ENCODE peak calls at places on chromosomes 16 and 17, in seven cellular contexts. N is GM12878, S is fibroblast of pulmonary artery, V is lower lobe of right lung, Q is cardiac fibroblast, H is lower leg skin, X is lung. R is an unnamed sample.
A peak's percentile ranks its signal among the peaks of the same experiment; 100 is the strongest.

GRCh38 chr16:912684-913613 is 57.8 kb downstream of the LMF1 start:
- DNase-seq in N (no peak), S (no peak), V (no peak), Q (no peak), H (no peak), X (no peak), R (no peak)

GRCh38 chr17:37025847-37026533 is 77.2 kb downstream of the AATF start:
- DNase-seq in N (peak; percentile 36), S (no peak), V (no peak), Q (no peak), H (no peak), X (no peak), R (peak; percentile 52)

GRCh38 chr16:81621496-81621895 is 157.6 kb upstream of the PLCG2 start:
- DNase-seq in N (no peak), S (no peak), V (no peak), Q (no peak), H (no peak), X (no peak), R (no peak)

GRCh38 chr17:74873874-74874614 is 1.2 kb upstream of the FDXR start:
- DNase-seq in N (no peak), S (peak; percentile 10), V (no peak), Q (no peak), H (no peak), X (no peak), R (no peak)

GRCh38 chr17:29412780-29413565 is 22.8 kb downstream of the TAOK1 start:
- DNase-seq in N (no peak), S (peak; percentile 54), V (no peak), Q (peak; percentile 80), H (no peak), X (no peak), R (no peak)

GRCh38 chr16:80518436-80518835 is 22.4 kb upstream of the DYNLRB2 start:
- DNase-seq in N (no peak), S (no peak), V (no peak), Q (peak; percentile 13), H (no peak), X (no peak), R (peak; percentile 34)

GRCh38 chr17:38706625-38707298 is 1.7 kb downstream of the MLLT6 start:
- DNase-seq in N (no peak), S (no peak), V (no peak), Q (no peak), H (no peak), X (no peak), R (no peak)

GRCh38 chr17:59839646-59840328 is 53.0 kb downstream of the TUBD1 start:
- DNase-seq in N (no peak), S (peak; percentile 71), V (no peak), Q (peak; percentile 67), H (no peak), X (no peak), R (no peak)

GRCh38 chr17:75889454-75889853 is 7.3 kb downstream of the TRIM65 start:
- DNase-seq in N (no peak), S (no peak), V (no peak), Q (peak; percentile 41), H (no peak), X (no peak), R (no peak)

GRCh38 chr16:58022601-58023371 is 2.8 kb upstream of the MMP15 start:
- DNase-seq in N (no peak), S (peak; percentile 68), V (peak; percentile 87), Q (peak; percentile 68), H (no peak), X (peak; percentile 78), R (no peak)

GRCh38 chr16:85988306-85988705 is 89.3 kb downstream of the IRF8 start:
- DNase-seq in N (peak; percentile 71), S (no peak), V (no peak), Q (no peak), H (no peak), X (no peak), R (no peak)

GRCh38 chr17:47315451-47316266 is 8.1 kb upstream of the EFCAB13 start:
- DNase-seq in N (peak; percentile 48), S (peak; percentile 93), V (no peak), Q (peak; percentile 98), H (peak; percentile 52), X (no peak), R (peak; percentile 38)

GRCh38 chr17:63697341-63698286 is 2.3 kb downstream of the LIMD2 start:
- DNase-seq in N (peak; percentile 82), S (peak; percentile 48), V (peak; percentile 84), Q (peak; percentile 47), H (no peak), X (peak; percentile 69), R (peak; percentile 87)

GRCh38 chr16:56032072-56032471 is 156.9 kb upstream of the CES5A start:
- DNase-seq in N (no peak), S (no peak), V (no peak), Q (no peak), H (no peak), X (no peak), R (no peak)

GRCh38 chr16:85524630-85525463 is 88.3 kb upstream of the GSE1 start:
- DNase-seq in N (no peak), S (peak; percentile 32), V (peak; percentile 90), Q (peak; percentile 9), H (no peak), X (peak; percentile 76), R (no peak)

GRCh38 chr17:67833134-67833533 is 7.8 kb downstream of the BPTF start:
- DNase-seq in N (no peak), S (no peak), V (no peak), Q (no peak), H (no peak), X (no peak), R (no peak)

GRCh38 chr17:67834634-67835033 is 9.3 kb downstream of the BPTF start:
- DNase-seq in N (no peak), S (no peak), V (no peak), Q (no peak), H (no peak), X (peak; percentile 18), R (no peak)

GRCh38 chr17:67836205-67836987 is 11.1 kb downstream of the BPTF start:
- DNase-seq in N (no peak), S (peak; percentile 46), V (no peak), Q (peak; percentile 71), H (no peak), X (peak; percentile 2), R (no peak)

GRCh38 chr17:67831268-67831667 is 6.0 kb downstream of the BPTF start:
- DNase-seq in N (no peak), S (no peak), V (no peak), Q (no peak), H (no peak), X (no peak), R (no peak)

DNA sequence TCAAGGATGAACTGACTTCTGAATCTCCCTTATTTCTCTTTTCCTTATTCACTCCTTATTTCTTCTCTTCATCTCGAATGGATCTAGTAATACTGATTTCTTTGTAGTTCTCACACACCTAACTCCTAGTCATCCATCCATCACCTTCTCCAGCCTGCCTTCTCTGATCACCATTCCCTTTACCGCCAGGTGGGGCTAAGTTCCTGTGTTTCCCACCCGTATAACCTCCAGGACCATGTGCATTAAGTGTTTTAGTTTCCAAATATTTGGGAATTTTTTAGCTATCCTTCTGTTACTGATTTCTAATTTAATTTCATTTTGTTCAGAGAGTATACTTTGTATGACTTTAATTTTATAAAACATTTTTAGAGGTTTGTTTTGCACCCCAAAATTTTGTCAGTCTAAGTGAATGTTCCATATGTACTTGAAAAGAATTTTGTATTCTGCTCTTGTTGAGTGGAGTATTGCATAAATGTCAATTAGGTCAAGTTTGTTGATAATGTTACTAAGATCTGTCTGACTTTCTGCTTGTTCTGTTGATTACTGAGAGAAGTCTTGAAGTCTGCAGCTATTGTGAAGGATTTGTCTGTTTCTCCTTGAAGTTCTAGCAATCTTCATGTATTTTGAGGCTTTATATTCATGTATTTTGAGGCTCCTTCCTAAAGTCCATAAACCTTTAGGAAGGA is 8.8 kb downstream of the BPTF start:
- DNase-seq in N (no peak), S (no peak), V (no peak), Q (no peak), H (no peak), X (no peak), R (no peak)
- TF ChIP-seq CTCF in N (peak; percentile 27), S (no peak), V (no peak), Q (no peak), H (no peak), X (no peak), R (no peak)

DNA sequence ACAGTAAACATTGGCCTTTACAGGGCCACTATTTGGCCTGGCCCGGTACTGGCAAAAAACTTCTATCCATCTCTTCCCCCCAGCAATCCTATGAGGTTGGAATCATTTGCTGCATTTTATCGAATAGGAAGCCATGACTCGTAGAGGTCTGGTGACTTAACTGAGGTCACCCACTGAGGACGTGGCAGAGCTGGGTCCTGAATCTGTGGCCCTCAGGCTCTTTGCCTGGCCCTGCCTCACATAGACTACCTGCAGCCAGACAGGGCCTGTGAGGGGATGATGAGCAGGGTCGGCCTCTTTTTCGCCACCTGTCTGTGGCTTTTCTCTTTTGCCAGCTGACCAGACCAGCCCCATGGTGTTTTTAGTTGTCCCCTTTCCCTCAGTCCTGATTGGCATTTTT is 1.9 kb downstream of the PPP4C start:
- DNase-seq in N (no peak), S (no peak), V (peak; percentile 14), Q (no peak), H (no peak), X (no peak), R (no peak)
- H3K4me3 ChIP-seq in N (peak overlapping the region; percentile 92), S (no peak overlapping the region), V (no peak overlapping the region), Q (peak overlapping the region; percentile 96), H (no peak overlapping the region), X (no peak overlapping the region), R (no peak overlapping the region)

DNA sequence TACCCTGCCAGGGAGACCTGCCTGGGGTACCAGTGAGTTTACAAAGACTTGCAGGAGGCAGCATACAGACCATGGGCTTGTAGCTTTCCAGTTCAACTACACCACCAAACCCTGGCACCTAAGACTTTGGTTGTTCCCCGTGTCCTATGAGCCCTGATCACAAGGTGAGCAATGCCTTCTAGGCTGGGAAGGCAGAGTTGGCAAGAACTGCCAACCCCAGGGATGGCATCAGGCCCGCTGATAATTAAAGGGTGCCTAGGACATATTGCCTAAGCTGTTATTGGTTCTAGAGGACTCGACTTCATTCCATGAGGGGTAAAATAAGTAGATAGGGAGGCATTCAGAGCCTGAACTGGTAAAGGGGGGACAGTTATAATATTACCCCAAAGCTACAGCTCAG is 41.3 kb downstream of the CDH13 start:
- DNase-seq in N (no peak), S (no peak), V (no peak), Q (no peak), H (no peak), X (no peak), R (no peak)
- TF ChIP-seq CTCF in N (no peak), S (no peak), V (no peak), Q (no peak), H (no peak), X (no peak), R (no peak)

DNA sequence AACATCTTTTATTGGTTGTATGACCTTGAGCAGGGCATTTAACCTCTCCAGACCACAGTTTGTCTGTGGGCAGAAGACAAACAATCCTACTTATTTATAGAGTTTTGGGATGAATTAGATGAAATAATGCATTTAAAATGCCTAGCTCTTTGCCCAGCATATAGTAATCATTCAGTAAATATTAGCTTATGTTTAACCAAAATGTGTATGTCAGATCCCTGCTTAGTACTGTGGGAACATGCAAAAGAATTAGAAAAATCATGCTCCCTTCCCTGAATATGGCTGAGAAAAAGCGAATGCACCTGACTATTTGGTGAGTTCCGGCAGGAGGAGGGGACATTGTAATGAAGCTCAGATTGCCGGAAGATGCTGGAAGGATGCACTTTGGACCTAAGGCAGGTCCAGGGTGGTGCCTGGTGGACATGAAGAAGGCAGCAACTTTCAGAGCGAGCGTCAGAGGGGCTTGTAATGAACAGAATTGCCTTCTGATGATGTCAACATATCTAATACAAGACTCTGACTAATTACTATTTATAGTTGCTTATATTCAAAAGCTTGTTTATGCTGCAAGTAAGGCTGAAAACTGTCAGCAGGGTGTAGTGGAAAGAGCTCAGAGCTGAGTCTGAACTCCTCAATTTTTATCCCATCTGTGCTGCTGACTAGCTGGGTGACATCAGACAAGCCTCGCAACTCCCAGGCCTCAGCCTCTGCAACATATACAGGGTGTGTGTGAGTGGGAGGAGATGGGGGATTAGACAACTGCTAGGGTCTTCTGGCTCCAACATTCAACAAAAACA is 221.2 kb downstream of the PRKCA start:
- DNase-seq in N (no peak), S (peak; percentile 32), V (no peak), Q (peak; percentile 45), H (no peak), X (no peak), R (no peak)
- H3K4me3 ChIP-seq in N (no peak overlapping the region), S (no peak overlapping the region), V (no peak overlapping the region), Q (no peak overlapping the region), H (no peak overlapping the region), X (no peak overlapping the region), R (no peak overlapping the region)

R was measured in GM12864.